ENCODE peak calls at places on chromosomes 1 and 21, in eight cellular contexts. One of them, this sample, is unnamed.

GRCh38 chr1:63618001-63618400 is 24.8 kb downstream of the PGM1 start:
- DNase-seq in sigmoid colon: no peak
- DNase-seq in epithelial cell of esophagus: no peak
- DNase-seq in bronchial epithelial cell: no peak
- DNase-seq in H7: no peak
- DNase-seq in astrocyte: peak
- DNase-seq in prostate gland: no peak
- DNase-seq in left ventricle myocardium inferior: no peak
- DNase-seq in this sample: no peak

GRCh38 chr1:193629875-193630274 is 443.5 kb upstream of the B3GALT2 start:
- DNase-seq in sigmoid colon: no peak
- DNase-seq in prostate gland: no peak
- DNase-seq in epithelial cell of esophagus: no peak
- DNase-seq in bronchial epithelial cell: no peak
- DNase-seq in H7: no peak
- DNase-seq in astrocyte: peak
- DNase-seq in left ventricle myocardium inferior: no peak
- DNase-seq in this sample: no peak

GRCh38 chr1:20430355-20431290 is 55.4 kb downstream of the CAMK2N1 start:
- DNase-seq in bronchial epithelial cell: no peak
- DNase-seq in left ventricle myocardium inferior: no peak
- DNase-seq in astrocyte: no peak
- DNase-seq in epithelial cell of esophagus: peak
- DNase-seq in prostate gland: no peak
- DNase-seq in H7: peak
- DNase-seq in sigmoid colon: no peak
- DNase-seq in this sample: no peak

GRCh38 chr1:9689971-9690381 is 38.4 kb downstream of the PIK3CD start:
- DNase-seq in bronchial epithelial cell: no peak
- DNase-seq in left ventricle myocardium inferior: peak
- DNase-seq in prostate gland: peak
- DNase-seq in astrocyte: no peak
- DNase-seq in sigmoid colon: peak
- DNase-seq in epithelial cell of esophagus: peak
- DNase-seq in H7: peak
- DNase-seq in this sample: no peak

GRCh38 chr1:52112489-52112888 is 29.4 kb upstream of the ZFYVE9 start:
- DNase-seq in epithelial cell of esophagus: no peak
- DNase-seq in prostate gland: no peak
- DNase-seq in astrocyte: no peak
- DNase-seq in H7: no peak
- DNase-seq in sigmoid colon: no peak
- DNase-seq in left ventricle myocardium inferior: no peak
- DNase-seq in bronchial epithelial cell: no peak
- DNase-seq in this sample: no peak

GRCh38 chr1:186722711-186723309 is 42.6 kb upstream of the PTGS2 start:
- DNase-seq in prostate gland: no peak
- DNase-seq in bronchial epithelial cell: peak
- DNase-seq in H7: peak
- DNase-seq in astrocyte: no peak
- DNase-seq in left ventricle myocardium inferior: no peak
- DNase-seq in epithelial cell of esophagus: peak
- DNase-seq in sigmoid colon: no peak
- DNase-seq in this sample: peak

GRCh38 chr1:4756184-4756504 is 101.7 kb downstream of the AJAP1 start:
- DNase-seq in astrocyte: no peak
- DNase-seq in left ventricle myocardium inferior: no peak
- DNase-seq in bronchial epithelial cell: no peak
- DNase-seq in sigmoid colon: no peak
- DNase-seq in prostate gland: no peak
- DNase-seq in epithelial cell of esophagus: no peak
- DNase-seq in H7: no peak
- DNase-seq in this sample: no peak

GRCh38 chr1:41365772-41366427 is 4.7 kb downstream of the FOXO6 start:
- DNase-seq in epithelial cell of esophagus: no peak
- DNase-seq in astrocyte: no peak
- DNase-seq in prostate gland: peak
- DNase-seq in left ventricle myocardium inferior: no peak
- DNase-seq in bronchial epithelial cell: no peak
- DNase-seq in sigmoid colon: no peak
- DNase-seq in H7: peak
- DNase-seq in this sample: no peak

GRCh38 chr1:226408285-226409184 is 642 bp upstream of the PARP1 start:
- DNase-seq in epithelial cell of esophagus: no peak
- DNase-seq in astrocyte: no peak
- DNase-seq in bronchial epithelial cell: no peak
- DNase-seq in left ventricle myocardium inferior: no peak
- DNase-seq in prostate gland: no peak
- DNase-seq in sigmoid colon: no peak
- DNase-seq in H7: peak
- DNase-seq in this sample: no peak

GRCh38 chr1:182890927-182891610 is 51.9 kb downstream of the DHX9 start:
- DNase-seq in prostate gland: no peak
- DNase-seq in epithelial cell of esophagus: no peak
- DNase-seq in bronchial epithelial cell: no peak
- DNase-seq in left ventricle myocardium inferior: no peak
- DNase-seq in H7: no peak
- DNase-seq in sigmoid colon: no peak
- DNase-seq in astrocyte: no peak
- DNase-seq in this sample: no peak

GRCh38 chr1:219582310-219582709 is 30.6 kb downstream of the ZC3H11B start:
- DNase-seq in sigmoid colon: no peak
- DNase-seq in bronchial epithelial cell: peak
- DNase-seq in left ventricle myocardium inferior: no peak
- DNase-seq in H7: no peak
- DNase-seq in prostate gland: no peak
- DNase-seq in epithelial cell of esophagus: peak
- DNase-seq in astrocyte: peak
- DNase-seq in this sample: peak

GRCh38 chr21:17548262-17548661 is 35.4 kb downstream of the CXADR start:
- DNase-seq in epithelial cell of esophagus: peak
- DNase-seq in bronchial epithelial cell: no peak
- DNase-seq in H7: no peak
- DNase-seq in prostate gland: no peak
- DNase-seq in sigmoid colon: no peak
- DNase-seq in left ventricle myocardium inferior: no peak
- DNase-seq in astrocyte: no peak
- DNase-seq in this sample: no peak

GRCh38 chr1:185668013-185668412 is 66.2 kb upstream of the HMCN1 start:
- DNase-seq in sigmoid colon: no peak
- DNase-seq in left ventricle myocardium inferior: no peak
- DNase-seq in epithelial cell of esophagus: no peak
- DNase-seq in bronchial epithelial cell: no peak
- DNase-seq in astrocyte: no peak
- DNase-seq in H7: no peak
- DNase-seq in prostate gland: no peak
- DNase-seq in this sample: no peak

GRCh38 chr1:37480581-37481288 is 6.4 kb downstream of the ZC3H12A start:
- DNase-seq in sigmoid colon: no peak
- DNase-seq in astrocyte: no peak
- DNase-seq in epithelial cell of esophagus: no peak
- DNase-seq in left ventricle myocardium inferior: no peak
- DNase-seq in H7: no peak
- DNase-seq in prostate gland: no peak
- DNase-seq in bronchial epithelial cell: no peak
- DNase-seq in this sample: no peak
- H3K4me3 ChIP-seq in sigmoid colon: no peak
- H3K4me3 ChIP-seq in astrocyte: no peak
- H3K4me3 ChIP-seq in epithelial cell of esophagus: peak
- H3K4me3 ChIP-seq in left ventricle myocardium inferior: no peak
- H3K4me3 ChIP-seq in H7: no peak
- H3K4me3 ChIP-seq in prostate gland: no peak
- H3K4me3 ChIP-seq in bronchial epithelial cell: no peak
- H3K4me3 ChIP-seq in this sample: no peak

GRCh38 chr1:23169219-23169575 is 541 bp upstream of the LUZP1 start:
- DNase-seq in prostate gland: no peak
- DNase-seq in left ventricle myocardium inferior: no peak
- DNase-seq in epithelial cell of esophagus: no peak
- DNase-seq in astrocyte: no peak
- DNase-seq in H7: no peak
- DNase-seq in bronchial epithelial cell: no peak
- DNase-seq in sigmoid colon: no peak
- DNase-seq in this sample: no peak
- H3K4me3 ChIP-seq in prostate gland: peak
- H3K4me3 ChIP-seq in left ventricle myocardium inferior: peak
- H3K4me3 ChIP-seq in epithelial cell of esophagus: peak
- H3K4me3 ChIP-seq in astrocyte: peak
- H3K4me3 ChIP-seq in H7: peak
- H3K4me3 ChIP-seq in bronchial epithelial cell: peak
- H3K4me3 ChIP-seq in sigmoid colon: peak
- H3K4me3 ChIP-seq in this sample: peak

GRCh38 chr1:188429385-188429784 is 1600.6 kb downstream of the PLA2G4A start:
- DNase-seq in sigmoid colon: no peak
- DNase-seq in epithelial cell of esophagus: peak
- DNase-seq in H7: no peak
- DNase-seq in bronchial epithelial cell: peak
- DNase-seq in prostate gland: no peak
- DNase-seq in left ventricle myocardium inferior: no peak
- DNase-seq in astrocyte: no peak
- DNase-seq in this sample: peak
- H3K4me3 ChIP-seq in sigmoid colon: no peak
- H3K4me3 ChIP-seq in epithelial cell of esophagus: no peak
- H3K4me3 ChIP-seq in H7: no peak
- H3K4me3 ChIP-seq in bronchial epithelial cell: no peak
- H3K4me3 ChIP-seq in prostate gland: no peak
- H3K4me3 ChIP-seq in left ventricle myocardium inferior: no peak
- H3K4me3 ChIP-seq in astrocyte: no peak
- H3K4me3 ChIP-seq in this sample: no peak

GRCh38 chr1:14889937-14890440 is 263.6 kb upstream of the TMEM51 start:
- DNase-seq in left ventricle myocardium inferior: no peak
- DNase-seq in astrocyte: no peak
- DNase-seq in prostate gland: no peak
- DNase-seq in bronchial epithelial cell: no peak
- DNase-seq in epithelial cell of esophagus: no peak
- DNase-seq in sigmoid colon: no peak
- DNase-seq in H7: no peak
- DNase-seq in this sample: no peak

GRCh38 chr1:14884619-14885175 is 268.9 kb upstream of the TMEM51 start:
- DNase-seq in sigmoid colon: no peak
- DNase-seq in H7: no peak
- DNase-seq in astrocyte: no peak
- DNase-seq in bronchial epithelial cell: no peak
- DNase-seq in left ventricle myocardium inferior: no peak
- DNase-seq in prostate gland: no peak
- DNase-seq in epithelial cell of esophagus: no peak
- DNase-seq in this sample: no peak

GRCh38 chr1:14887936-14888335 is 265.6 kb upstream of the TMEM51 start:
- DNase-seq in H7: no peak
- DNase-seq in sigmoid colon: no peak
- DNase-seq in bronchial epithelial cell: no peak
- DNase-seq in epithelial cell of esophagus: no peak
- DNase-seq in left ventricle myocardium inferior: no peak
- DNase-seq in prostate gland: no peak
- DNase-seq in astrocyte: no peak
- DNase-seq in this sample: no peak

GRCh38 chr1:14888374-14888773 is 265.2 kb upstream of the TMEM51 start:
- DNase-seq in prostate gland: no peak
- DNase-seq in epithelial cell of esophagus: no peak
- DNase-seq in sigmoid colon: no peak
- DNase-seq in H7: no peak
- DNase-seq in astrocyte: no peak
- DNase-seq in left ventricle myocardium inferior: no peak
- DNase-seq in bronchial epithelial cell: no peak
- DNase-seq in this sample: no peak

GRCh38 chr1:14887044-14887443 is 266.5 kb upstream of the TMEM51 start:
- DNase-seq in prostate gland: no peak
- DNase-seq in H7: no peak
- DNase-seq in bronchial epithelial cell: no peak
- DNase-seq in sigmoid colon: no peak
- DNase-seq in left ventricle myocardium inferior: no peak
- DNase-seq in astrocyte: no peak
- DNase-seq in epithelial cell of esophagus: no peak
- DNase-seq in this sample: no peak
- H3K4me3 ChIP-seq in prostate gland: no peak
- H3K4me3 ChIP-seq in H7: no peak
- H3K4me3 ChIP-seq in bronchial epithelial cell: no peak
- H3K4me3 ChIP-seq in sigmoid colon: no peak
- H3K4me3 ChIP-seq in left ventricle myocardium inferior: no peak
- H3K4me3 ChIP-seq in astrocyte: no peak
- H3K4me3 ChIP-seq in epithelial cell of esophagus: no peak
- H3K4me3 ChIP-seq in this sample: no peak

GRCh38 chr1:85578321-85579295 is 2.0 kb upstream of the CCN1 start:
- DNase-seq in astrocyte: peak
- DNase-seq in bronchial epithelial cell: no peak
- DNase-seq in epithelial cell of esophagus: no peak
- DNase-seq in left ventricle myocardium inferior: no peak
- DNase-seq in sigmoid colon: no peak
- DNase-seq in prostate gland: no peak
- DNase-seq in H7: peak
- DNase-seq in this sample: peak
- H3K4me3 ChIP-seq in astrocyte: peak
- H3K4me3 ChIP-seq in bronchial epithelial cell: no peak
- H3K4me3 ChIP-seq in epithelial cell of esophagus: no peak
- H3K4me3 ChIP-seq in left ventricle myocardium inferior: peak
- H3K4me3 ChIP-seq in sigmoid colon: peak
- H3K4me3 ChIP-seq in prostate gland: peak
- H3K4me3 ChIP-seq in H7: peak
- H3K4me3 ChIP-seq in this sample: peak

This sample was measured in foreskin fibroblast.